ENCODE peak calls at places on chromosomes 3 and 15, in nine cellular contexts. Q is activated T-helper 1 cell treated with anti-CD3 and anti-CD28 coated beads, Interleukin-2, amount 50 U/mL, for 16 hours; A is mucosa of gallbladder; K is activated T-helper 9 cell treated with anti-CD3 and anti-CD28 coated beads, Interleukin-2, amount 50 U/mL, for 16 hours; F is psoas muscle; W is T47D; U is activated CD4-positive, alpha-beta T cell treated with anti-CD3 and anti-CD28 coated beads, Interleukin-2, amount 50 U/mL, for 24 hours; C is fibroblast of lung; Z is stimulated activated CD8-positive, alpha-beta memory T cell treated with anti-CD3 and anti-CD28 coated beads, Interleukin-7, amount 100 ng/mL, for 4 hours. D is an unnamed sample.

GRCh38 chr15:56243117-56243773 is 434 bp downstream of the RFX7 start:
- DNase-seq in Q (peak), A (peak), K (peak), F (peak), W (peak), U (peak), C (peak), Z (peak), D (peak)

GRCh38 chr3:98259707-98260106 is 4.3 kb upstream of the OR5H6 start:
- DNase-seq in Q (no peak), A (no peak), K (no peak), F (no peak), W (no peak), U (no peak), C (no peak), Z (no peak), D (no peak)

GRCh38 chr3:134212898-134213665 is 37.6 kb downstream of the RYK start:
- DNase-seq in Q (peak), A (peak), K (peak), F (peak), W (peak), U (peak), C (peak), Z (peak), D (peak)

GRCh38 chr3:48433472-48434118 is 3.7 kb upstream of the PLXNB1 start:
- DNase-seq in Q (no peak), A (peak), K (no peak), F (no peak), W (peak), U (no peak), C (peak), Z (no peak), D (no peak)

GRCh38 chr15:90191795-90192494 is 9.2 kb upstream of the SEMA4B start:
- DNase-seq in Q (no peak), A (peak), K (no peak), F (peak), W (peak), U (no peak), C (peak), Z (peak), D (peak)

GRCh38 chr3:36989568-36989967 is 3.4 kb downstream of the EPM2AIP1 start:
- DNase-seq in Q (no peak), A (no peak), K (no peak), F (no peak), W (no peak), U (no peak), C (no peak), Z (no peak), D (no peak)

GRCh38 chr3:142602630-142603339 is 6.6 kb downstream of the PLS1 start:
- DNase-seq in Q (no peak), A (no peak), K (no peak), F (no peak), W (no peak), U (no peak), C (no peak), Z (no peak), D (no peak)

GRCh38 chr3:141710888-141711616 is 27.0 kb upstream of the RNF7 start:
- DNase-seq in Q (no peak), A (peak), K (no peak), F (no peak), W (no peak), U (no peak), C (peak), Z (no peak), D (no peak)

GRCh38 chr15:65981837-65982696 is 112.8 kb downstream of the RAB11A start:
- DNase-seq in Q (peak), A (peak), K (peak), F (no peak), W (no peak), U (peak), C (no peak), Z (peak), D (no peak)

GRCh38 chr3:79983063-79983561 is 215.3 kb upstream of the ROBO1 start:
- DNase-seq in Q (no peak), A (no peak), K (no peak), F (no peak), W (no peak), U (no peak), C (peak), Z (no peak), D (no peak)

GRCh38 chr15:35519536-35520149 is 26.3 kb downstream of the DPH6 start:
- DNase-seq in Q (no peak), A (no peak), K (no peak), F (no peak), W (peak), U (no peak), C (peak), Z (no peak), D (no peak)

GRCh38 chr3:186788482-186789370 is 5.3 kb downstream of the EIF4A2 start:
- DNase-seq in Q (no peak), A (no peak), K (no peak), F (no peak), W (peak), U (no peak), C (no peak), Z (no peak), D (no peak)

GRCh38 chr3:149554826-149555225 is 80.3 kb downstream of the TM4SF4 start:
- DNase-seq in Q (no peak), A (no peak), K (no peak), F (no peak), W (no peak), U (no peak), C (peak), Z (no peak), D (no peak)

GRCh38 chr15:73001840-73002239 is 50.4 kb upstream of the NEO1 start:
- DNase-seq in Q (no peak), A (no peak), K (no peak), F (no peak), W (no peak), U (no peak), C (no peak), Z (no peak), D (no peak)

GRCh38 chr3:63295356-63295755 is 17.2 kb downstream of the SYNPR start:
- DNase-seq in Q (no peak), A (no peak), K (no peak), F (no peak), W (no peak), U (no peak), C (no peak), Z (no peak), D (no peak)

GRCh38 chr15:35557544-35557943 is 11.6 kb upstream of the DPH6 start:
- DNase-seq in Q (no peak), A (no peak), K (no peak), F (no peak), W (no peak), U (no peak), C (peak), Z (no peak), D (no peak)

GRCh38 chr15:78757636-78757905 is 53.7 kb downstream of the ADAMTS7 start:
- DNase-seq in Q (no peak), A (no peak), K (no peak), F (no peak), W (no peak), U (no peak), C (no peak), Z (no peak), D (no peak)

GRCh38 chr3:123559040-123559861 is 25.6 kb downstream of the HACD2 start:
- DNase-seq in Q (no peak), A (peak), K (no peak), F (no peak), W (peak), U (no peak), C (peak), Z (no peak), D (no peak)

GRCh38 chr15:31302029-31302657 is 24.5 kb upstream of the KLF13 start:
- DNase-seq in Q (no peak), A (peak), K (no peak), F (no peak), W (no peak), U (no peak), C (no peak), Z (no peak), D (no peak)

GRCh38 chr3:112709929-112710328 is 69.0 kb upstream of the CCDC80 start:
- DNase-seq in Q (no peak), A (no peak), K (no peak), F (no peak), W (no peak), U (no peak), C (no peak), Z (no peak), D (no peak)

GRCh38 chr3:30443756-30444673 is 162.4 kb upstream of the TGFBR2 start:
- DNase-seq in Q (no peak), A (no peak), K (no peak), F (no peak), W (no peak), U (no peak), C (no peak), Z (no peak), D (no peak)

GRCh38 chr3:31077021-31077601 is 182.7 kb upstream of the GADL1 start:
- DNase-seq in Q (no peak), A (no peak), K (peak), F (no peak), W (no peak), U (no peak), C (peak), Z (no peak), D (no peak)

GRCh38 chr3:103440539-103441113 is 1005.8 kb downstream of the ZPLD1 start:
- DNase-seq in Q (no peak), A (no peak), K (no peak), F (no peak), W (peak), U (no peak), C (peak), Z (no peak), D (no peak)

GRCh38 chr3:44416031-44417030 is 61.1 kb downstream of the ZNF445 start:
- DNase-seq in Q (no peak), A (no peak), K (no peak), F (no peak), W (no peak), U (no peak), C (no peak), Z (no peak), D (no peak)